ENCODE peak calls at places on chromosomes 6 and 20, in six cellular contexts. One of them, this sample, is unnamed.

GRCh38 chr6:144252289-144252688 is 32.8 kb upstream of the UTRN start:
- DNase-seq in A549: no peak
- DNase-seq in GM12878: no peak
- DNase-seq in sigmoid colon: no peak
- DNase-seq in esophagus muscularis mucosa: no peak
- DNase-seq in ovary: no peak
- DNase-seq in this sample: no peak

GRCh38 chr20:1186367-1186991 is 1.7 kb upstream of the TMEM74B start:
- DNase-seq in sigmoid colon: no peak
- DNase-seq in GM12878: no peak
- DNase-seq in esophagus muscularis mucosa: no peak
- DNase-seq in A549: no peak
- DNase-seq in ovary: no peak
- DNase-seq in this sample: no peak

GRCh38 chr6:111823012-111823411 is 50.2 kb downstream of the FYN start:
- DNase-seq in ovary: no peak
- DNase-seq in sigmoid colon: no peak
- DNase-seq in esophagus muscularis mucosa: no peak
- DNase-seq in A549: no peak
- DNase-seq in GM12878: no peak
- DNase-seq in this sample: no peak

GRCh38 chr6:44567406-44567805 is 179.9 kb downstream of the CDC5L start:
- DNase-seq in A549: no peak
- DNase-seq in ovary: no peak
- DNase-seq in GM12878: no peak
- DNase-seq in sigmoid colon: no peak
- DNase-seq in esophagus muscularis mucosa: no peak
- DNase-seq in this sample: no peak

GRCh38 chr6:104418839-104419238 is 440.9 kb downstream of the HACE1 start:
- DNase-seq in ovary: no peak
- DNase-seq in GM12878: no peak
- DNase-seq in sigmoid colon: no peak
- DNase-seq in esophagus muscularis mucosa: no peak
- DNase-seq in A549: no peak
- DNase-seq in this sample: no peak

GRCh38 chr20:31604567-31605030 is 490 bp upstream of the ID1 start:
- DNase-seq in ovary: no peak
- DNase-seq in A549: no peak
- DNase-seq in sigmoid colon: no peak
- DNase-seq in GM12878: no peak
- DNase-seq in esophagus muscularis mucosa: no peak
- DNase-seq in this sample: no peak

GRCh38 chr20:40160151-40160550 is 528.9 kb downstream of the MAFB start:
- DNase-seq in GM12878: peak; percentile 7
- DNase-seq in A549: peak; percentile 55
- DNase-seq in esophagus muscularis mucosa: no peak
- DNase-seq in ovary: no peak
- DNase-seq in sigmoid colon: peak; percentile 67
- DNase-seq in this sample: peak; percentile 27

GRCh38 chr6:51459958-51460357 is 627.5 kb downstream of the PKHD1 start:
- DNase-seq in GM12878: peak; percentile 73
- DNase-seq in ovary: no peak
- DNase-seq in esophagus muscularis mucosa: no peak
- DNase-seq in A549: no peak
- DNase-seq in sigmoid colon: no peak
- DNase-seq in this sample: no peak

GRCh38 chr6:85593438-85594196 is at the start of gene SNX14:
- DNase-seq in esophagus muscularis mucosa: peak; percentile 96
- DNase-seq in ovary: peak; percentile 95
- DNase-seq in A549: peak; percentile 92
- DNase-seq in GM12878: peak; percentile 86
- DNase-seq in sigmoid colon: peak; percentile 98
- DNase-seq in this sample: peak; percentile 96

GRCh38 chr6:157388924-157389323 is 7.9 kb downstream of the ZDHHC14 start:
- DNase-seq in ovary: no peak
- DNase-seq in A549: no peak
- DNase-seq in GM12878: no peak
- DNase-seq in sigmoid colon: no peak
- DNase-seq in esophagus muscularis mucosa: no peak
- DNase-seq in this sample: no peak

GRCh38 chr6:112683926-112684325 is 336.8 kb downstream of the RFPL4B start:
- DNase-seq in A549: peak; percentile 3
- DNase-seq in esophagus muscularis mucosa: no peak
- DNase-seq in ovary: no peak
- DNase-seq in GM12878: no peak
- DNase-seq in sigmoid colon: no peak
- DNase-seq in this sample: no peak

GRCh38 chr20:35772563-35773058 is 796 bp downstream of the PHF20 start:
- DNase-seq in ovary: no peak
- DNase-seq in esophagus muscularis mucosa: no peak
- DNase-seq in A549: no peak
- DNase-seq in GM12878: no peak
- DNase-seq in sigmoid colon: no peak
- DNase-seq in this sample: no peak

GRCh38 chr6:32845381-32845884 is 1.6 kb upstream of the PSMB8 start:
- DNase-seq in esophagus muscularis mucosa: peak; percentile 66
- DNase-seq in sigmoid colon: peak; percentile 57
- DNase-seq in A549: no peak
- DNase-seq in ovary: no peak
- DNase-seq in GM12878: no peak
- DNase-seq in this sample: no peak

GRCh38 chr20:39318911-39319310 is 356.8 kb downstream of the DHX35 start:
- DNase-seq in A549: no peak
- DNase-seq in esophagus muscularis mucosa: no peak
- DNase-seq in GM12878: no peak
- DNase-seq in sigmoid colon: no peak
- DNase-seq in ovary: no peak
- DNase-seq in this sample: no peak

GRCh38 chr20:41380551-41381262 is 14.1 kb upstream of the EMILIN3 start:
- DNase-seq in GM12878: no peak
- DNase-seq in A549: no peak
- DNase-seq in sigmoid colon: peak; percentile 37
- DNase-seq in ovary: no peak
- DNase-seq in esophagus muscularis mucosa: no peak
- DNase-seq in this sample: no peak

GRCh38 chr6:48249071-48249470 is 138.1 kb upstream of the PTCHD4 start:
- DNase-seq in A549: no peak
- DNase-seq in ovary: no peak
- DNase-seq in sigmoid colon: no peak
- DNase-seq in esophagus muscularis mucosa: no peak
- DNase-seq in GM12878: no peak
- DNase-seq in this sample: no peak

GRCh38 chr6:9335470-9335869 is 900.1 kb upstream of the SLC35B3 start:
- DNase-seq in sigmoid colon: no peak
- DNase-seq in ovary: no peak
- DNase-seq in GM12878: no peak
- DNase-seq in esophagus muscularis mucosa: no peak
- DNase-seq in A549: no peak
- DNase-seq in this sample: no peak

GRCh38 chr6:89999995-90000825 is 105.9 kb downstream of the GJA10 start:
- DNase-seq in sigmoid colon: no peak
- DNase-seq in A549: no peak
- DNase-seq in ovary: no peak
- DNase-seq in GM12878: no peak
- DNase-seq in esophagus muscularis mucosa: no peak
- DNase-seq in this sample: no peak

GRCh38 chr20:34495307-34495706 is 20.9 kb upstream of the DYNLRB1 start:
- DNase-seq in ovary: no peak
- DNase-seq in esophagus muscularis mucosa: no peak
- DNase-seq in A549: no peak
- DNase-seq in GM12878: no peak
- DNase-seq in sigmoid colon: no peak
- DNase-seq in this sample: no peak

GRCh38 chr6:105755885-105756284 is 330.3 kb upstream of the PRDM1 start:
- DNase-seq in sigmoid colon: no peak
- DNase-seq in A549: no peak
- DNase-seq in GM12878: no peak
- DNase-seq in ovary: no peak
- DNase-seq in esophagus muscularis mucosa: no peak
- DNase-seq in this sample: no peak

GRCh38 chr6:33161354-33162320 is 30.6 kb downstream of the COL11A2 start:
- DNase-seq in ovary: peak; percentile 65
- DNase-seq in A549: peak; percentile 37
- DNase-seq in esophagus muscularis mucosa: no peak
- DNase-seq in GM12878: no peak
- DNase-seq in sigmoid colon: peak; percentile 89
- DNase-seq in this sample: peak; percentile 81

GRCh38 chr6:114000066-114000465 is 29.1 kb upstream of the HDAC2 start:
- DNase-seq in A549: no peak
- DNase-seq in ovary: no peak
- DNase-seq in sigmoid colon: no peak
- DNase-seq in esophagus muscularis mucosa: no peak
- DNase-seq in GM12878: no peak
- DNase-seq in this sample: no peak

GRCh38 chr6:111789593-111789992 is 83.7 kb downstream of the FYN start:
- DNase-seq in sigmoid colon: peak; percentile 75
- DNase-seq in A549: no peak
- DNase-seq in ovary: no peak
- DNase-seq in GM12878: no peak
- DNase-seq in esophagus muscularis mucosa: no peak
- DNase-seq in this sample: no peak

GRCh38 chr6:133202610-133203343 is 38.4 kb upstream of the EYA4 start:
- DNase-seq in ovary: no peak
- DNase-seq in esophagus muscularis mucosa: no peak
- DNase-seq in GM12878: no peak
- DNase-seq in sigmoid colon: no peak
- DNase-seq in A549: no peak
- DNase-seq in this sample: no peak

GRCh38 chr6:157649311-157650260 is 173.5 kb upstream of the SNX9 start:
- DNase-seq in A549: no peak
- DNase-seq in esophagus muscularis mucosa: no peak
- DNase-seq in ovary: no peak
- DNase-seq in GM12878: no peak
- DNase-seq in sigmoid colon: peak; percentile 68
- DNase-seq in this sample: no peak

GRCh38 chr6:44739163-44739562 is 351.7 kb downstream of the CDC5L start:
- DNase-seq in A549: no peak
- DNase-seq in GM12878: no peak
- DNase-seq in esophagus muscularis mucosa: no peak
- DNase-seq in sigmoid colon: no peak
- DNase-seq in ovary: no peak
- DNase-seq in this sample: no peak

GRCh38 chr6:138410972-138411667 is 7.1 kb downstream of the HEBP2 start:
- DNase-seq in A549: peak; percentile 20
- DNase-seq in ovary: no peak
- DNase-seq in sigmoid colon: no peak
- DNase-seq in GM12878: no peak
- DNase-seq in esophagus muscularis mucosa: no peak
- DNase-seq in this sample: no peak

GRCh38 chr6:117440558-117441525 is 15.1 kb upstream of the ROS1 start:
- DNase-seq in sigmoid colon: no peak
- DNase-seq in GM12878: no peak
- DNase-seq in ovary: no peak
- DNase-seq in A549: peak; percentile 88
- DNase-seq in esophagus muscularis mucosa: no peak
- DNase-seq in this sample: no peak

GRCh38 chr20:54622338-54623280 is 147.2 kb downstream of the DOK5 start:
- DNase-seq in GM12878: no peak
- DNase-seq in esophagus muscularis mucosa: no peak
- DNase-seq in A549: no peak
- DNase-seq in ovary: no peak
- DNase-seq in sigmoid colon: no peak
- DNase-seq in this sample: peak; percentile 29

DNA sequence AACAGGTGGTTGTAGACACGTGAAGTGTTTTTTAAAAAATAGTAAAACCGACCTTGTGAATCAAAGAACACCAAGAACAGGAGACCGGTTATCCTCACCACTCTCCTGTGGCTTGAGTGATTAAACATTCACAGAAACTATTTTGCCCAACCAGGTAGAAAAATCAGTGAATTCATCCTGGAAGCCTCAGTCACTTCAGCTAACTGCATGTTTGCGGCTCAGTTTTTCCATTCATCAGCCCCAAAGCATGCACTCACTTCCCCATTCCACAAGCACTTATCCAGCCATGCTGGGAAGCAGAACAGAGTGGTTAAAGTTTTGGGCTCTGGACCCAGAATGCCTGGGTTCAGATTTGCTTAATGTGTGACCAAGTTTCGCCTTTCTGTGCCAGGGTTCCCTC is 2.4 kb downstream of the LRRN4 start:
- DNase-seq in esophagus muscularis mucosa: no peak
- DNase-seq in ovary: no peak
- DNase-seq in GM12878: no peak
- DNase-seq in sigmoid colon: no peak
- DNase-seq in A549: no peak
- DNase-seq in this sample: no peak
- TF ChIP-seq EP300 in esophagus muscularis mucosa: no peak
- TF ChIP-seq EP300 in ovary: no peak
- TF ChIP-seq EP300 in GM12878: no peak
- TF ChIP-seq EP300 in sigmoid colon: no peak
- TF ChIP-seq EP300 in A549: no peak
- TF ChIP-seq EP300 in this sample: no peak

DNA sequence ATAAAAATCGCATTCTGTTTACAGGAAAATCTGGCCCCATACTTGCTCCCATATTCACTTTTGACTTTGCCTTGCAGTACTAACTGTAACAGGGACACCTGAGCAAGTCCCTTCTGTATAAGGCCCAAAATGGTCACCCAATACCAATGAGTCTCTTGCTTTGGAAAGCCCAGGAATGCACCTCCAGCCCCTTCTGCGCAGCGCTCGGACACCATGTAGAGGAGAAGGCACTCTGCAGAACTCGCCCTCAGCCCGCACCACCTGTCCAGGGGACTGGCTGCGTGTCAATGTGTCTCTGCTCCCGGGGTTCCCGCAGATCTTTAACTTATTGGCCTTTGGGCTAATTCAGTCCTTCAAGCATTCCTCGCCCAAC is 746 bp upstream of the PRND start:
- DNase-seq in esophagus muscularis mucosa: no peak
- DNase-seq in GM12878: no peak
- DNase-seq in sigmoid colon: no peak
- DNase-seq in A549: no peak
- DNase-seq in ovary: no peak
- DNase-seq in this sample: no peak
- H3K4me3 ChIP-seq in esophagus muscularis mucosa: no peak overlapping the region
- H3K4me3 ChIP-seq in GM12878: no peak overlapping the region
- H3K4me3 ChIP-seq in sigmoid colon: no peak overlapping the region
- H3K4me3 ChIP-seq in A549: peak overlapping the region; percentile 23
- H3K4me3 ChIP-seq in ovary: no peak overlapping the region
- H3K4me3 ChIP-seq in this sample: no peak overlapping the region

GRCh38 chr20:3173582-3174441 is 463 bp upstream of the LZTS3 start:
- DNase-seq in ovary: peak; percentile 92
- DNase-seq in sigmoid colon: peak; percentile 94
- DNase-seq in GM12878: no peak
- DNase-seq in A549: peak; percentile 78
- DNase-seq in esophagus muscularis mucosa: no peak
- DNase-seq in this sample: peak; percentile 95
- TF ChIP-seq POLR2A in ovary: no peak
- TF ChIP-seq POLR2A in sigmoid colon: no peak
- TF ChIP-seq POLR2A in GM12878: no peak
- TF ChIP-seq POLR2A in A549: peak; percentile 20
- TF ChIP-seq POLR2A in esophagus muscularis mucosa: no peak
- TF ChIP-seq POLR2A in this sample: no peak

DNA sequence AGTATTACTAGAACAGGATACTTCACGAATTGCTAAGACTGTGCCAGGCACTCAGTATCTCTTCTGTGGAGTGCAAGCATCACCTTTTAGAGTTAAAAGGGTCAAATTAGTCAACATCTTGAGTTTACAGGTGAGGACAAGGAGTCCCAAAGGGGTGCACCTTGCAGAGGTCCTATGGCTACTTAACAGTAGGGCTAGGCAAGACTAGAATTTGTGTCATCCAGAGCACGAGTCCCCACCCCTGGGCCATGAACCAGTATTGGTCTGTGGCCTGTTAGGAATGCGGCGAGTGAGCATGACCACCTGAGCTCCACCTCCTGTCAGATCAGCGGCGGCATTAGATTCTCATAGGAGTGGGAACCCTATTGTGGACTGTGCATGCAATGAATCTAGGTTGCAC is 10.5 kb upstream of the DSTN start:
- DNase-seq in ovary: no peak
- DNase-seq in sigmoid colon: no peak
- DNase-seq in esophagus muscularis mucosa: no peak
- DNase-seq in GM12878: no peak
- DNase-seq in A549: no peak
- DNase-seq in this sample: no peak
- TF ChIP-seq EP300 in ovary: no peak
- TF ChIP-seq EP300 in sigmoid colon: no peak
- TF ChIP-seq EP300 in esophagus muscularis mucosa: no peak
- TF ChIP-seq EP300 in GM12878: no peak
- TF ChIP-seq EP300 in A549: no peak
- TF ChIP-seq EP300 in this sample: no peak

This sample was measured in stomach.